ENCODE peak calls at places on chromosomes 13 and 19, in six cellular contexts. Y is hepatocyte, A is OCI-LY7, D is psoas muscle, X is cardiac muscle cell, J is tibial artery. B is an unnamed sample.

GRCh38 chr13:93646247-93646646 is 419.6 kb downstream of the GPC6 start:
- DNase-seq in Y (no peak), A (no peak), D (no peak), X (no peak), J (no peak), B (no peak)

GRCh38 chr13:77861716-77862115 is 56.9 kb downstream of the EDNRB start:
- DNase-seq in Y (no peak), A (no peak), D (no peak), X (no peak), J (no peak), B (no peak)

GRCh38 chr13:98264877-98265276 is 87.8 kb upstream of the RNF113B start:
- DNase-seq in Y (no peak), A (no peak), D (no peak), X (no peak), J (no peak), B (no peak)

GRCh38 chr13:32086791-32087441 is 55.3 kb downstream of the FRY start:
- DNase-seq in Y (no peak), A (no peak), D (no peak), X (no peak), J (no peak), B (no peak)

GRCh38 chr13:26060366-26060765 is 8.6 kb upstream of the SHISA2 start:
- DNase-seq in Y (no peak), A (no peak), D (no peak), X (no peak), J (no peak), B (no peak)

GRCh38 chr19:42831221-42832019 is 48.1 kb downstream of the PSG1 start:
- DNase-seq in Y (no peak), A (no peak), D (no peak), X (no peak), J (no peak), B (no peak)

GRCh38 chr13:51502206-51502651 is 49.4 kb upstream of the INTS6 start:
- DNase-seq in Y (no peak), A (no peak), D (no peak), X (no peak), J (no peak), B (peak)

GRCh38 chr19:45423589-45424190 is at the start of gene ERCC1:
- DNase-seq in Y (peak), A (peak), D (peak), X (peak), J (peak), B (peak)

GRCh38 chr19:54418030-54418929 is 3.0 kb downstream of the TTYH1 start:
- DNase-seq in Y (no peak), A (no peak), D (no peak), X (no peak), J (no peak), B (no peak)

GRCh38 chr19:44592451-44592890 is 20.9 kb upstream of the IGSF23 start:
- DNase-seq in Y (peak), A (no peak), D (no peak), X (no peak), J (no peak), B (no peak)

GRCh38 chr19:4524808-4525562 is 6.7 kb upstream of the PLIN4 start:
- DNase-seq in Y (peak), A (peak), D (peak), X (peak), J (peak), B (no peak)

GRCh38 chr13:29936051-29936813 is 85.8 kb upstream of the UBL3 start:
- DNase-seq in Y (no peak), A (no peak), D (no peak), X (no peak), J (no peak), B (no peak)

GRCh38 chr19:4744451-4745170 is 21.0 kb upstream of the DPP9 start:
- DNase-seq in Y (peak), A (no peak), D (no peak), X (no peak), J (peak), B (peak)

GRCh38 chr13:26485786-26486185 is 71.7 kb upstream of the WASF3 start:
- DNase-seq in Y (no peak), A (no peak), D (peak), X (no peak), J (peak), B (no peak)

GRCh38 chr13:66859934-66860867 is 369.9 kb downstream of the PCDH9 start:
- DNase-seq in Y (peak), A (peak), D (no peak), X (peak), J (no peak), B (no peak)

GRCh38 chr13:109761695-109762094 is 24.7 kb downstream of the IRS2 start:
- DNase-seq in Y (no peak), A (no peak), D (no peak), X (no peak), J (no peak), B (peak)

GRCh38 chr13:30906411-30906990 is 430 bp downstream of the MEDAG start:
- DNase-seq in Y (no peak), A (no peak), D (no peak), X (peak), J (no peak), B (no peak)

GRCh38 chr19:38004505-38005223 is 97.7 kb downstream of the SIPA1L3 start:
- DNase-seq in Y (peak), A (peak), D (peak), X (peak), J (peak), B (peak)

GRCh38 chr19:2549701-2550191 is 73.8 kb downstream of the GADD45B start:
- DNase-seq in Y (no peak), A (no peak), D (peak), X (no peak), J (peak), B (peak)

GRCh38 chr19:2770055-2771013 is 12.7 kb downstream of the SGTA start:
- DNase-seq in Y (no peak), A (no peak), D (peak), X (peak), J (no peak), B (peak)

GRCh38 chr13:101552797-101553196 is 100.3 kb downstream of the ITGBL1 start:
- DNase-seq in Y (no peak), A (no peak), D (no peak), X (no peak), J (no peak), B (peak)

GRCh38 chr13:107590556-107590955 is 624.8 kb downstream of the LIG4 start:
- DNase-seq in Y (no peak), A (no peak), D (no peak), X (no peak), J (no peak), B (no peak)

GRCh38 chr13:38819053-38819452 is 132.2 kb downstream of the FREM2 start:
- DNase-seq in Y (peak), A (no peak), D (no peak), X (no peak), J (no peak), B (no peak)

GRCh38 chr13:74210693-74211393 is 76.6 kb upstream of the KLF12 start:
- DNase-seq in Y (peak), A (no peak), D (no peak), X (peak), J (peak), B (peak)

GRCh38 chr13:102677122-102677521 is 17.7 kb downstream of the METTL21C start:
- DNase-seq in Y (no peak), A (no peak), D (no peak), X (no peak), J (no peak), B (no peak)

GRCh38 chr19:17680235-17680722 is 7.9 kb downstream of the UNC13A start:
- DNase-seq in Y (peak), A (peak), D (peak), X (peak), J (peak), B (peak)

GRCh38 chr19:35080613-35081170 is 34.9 kb upstream of the FXYD3 start:
- DNase-seq in Y (no peak), A (no peak), D (no peak), X (no peak), J (no peak), B (no peak)

GRCh38 chr19:40247735-40248262 is 21.3 kb upstream of the CCNP start:
- DNase-seq in Y (no peak), A (no peak), D (no peak), X (no peak), J (no peak), B (no peak)

GRCh38 chr13:61413572-61413971 is 2.1 kb downstream of the PCDH20 start:
- DNase-seq in Y (peak), A (no peak), D (no peak), X (peak), J (no peak), B (no peak)

GRCh38 chr13:111449041-111449440 is 128.6 kb downstream of the TEX29 start:
- DNase-seq in Y (no peak), A (no peak), D (no peak), X (no peak), J (no peak), B (no peak)

GRCh38 chr13:39185326-39185725 is 147.1 kb downstream of the NHLRC3 start:
- DNase-seq in Y (no peak), A (no peak), D (no peak), X (no peak), J (no peak), B (no peak)

GRCh38 chr13:60583911-60584753 is 187.1 kb downstream of the TDRD3 start:
- DNase-seq in Y (no peak), A (no peak), D (no peak), X (no peak), J (peak), B (peak)

GRCh38 chr19:56403261-56403660 is 871 bp upstream of the ZNF583 start:
- DNase-seq in Y (no peak), A (no peak), D (no peak), X (peak), J (no peak), B (peak)

GRCh38 chr13:31866099-31866498 is 126.8 kb downstream of the RXFP2 start:
- DNase-seq in Y (no peak), A (no peak), D (no peak), X (no peak), J (no peak), B (no peak)

GRCh38 chr13:51942189-51942588 is 69.1 kb downstream of the ATP7B start:
- DNase-seq in Y (no peak), A (no peak), D (no peak), X (no peak), J (no peak), B (no peak)

GRCh38 chr19:55830656-55831055 is 1.1 kb downstream of the NLRP11 start:
- DNase-seq in Y (no peak), A (peak), D (no peak), X (no peak), J (no peak), B (no peak)

GRCh38 chr13:50800091-50800739 is 43.3 kb downstream of the DLEU7 start:
- DNase-seq in Y (no peak), A (peak), D (no peak), X (no peak), J (no peak), B (no peak)

GRCh38 chr19:17448190-17448967 is at the start of gene TMEM221:
- DNase-seq in Y (peak), A (peak), D (peak), X (peak), J (peak), B (no peak)

GRCh38 chr13:30256713-30257432 is 50.5 kb downstream of the KATNAL1 start:
- DNase-seq in Y (peak), A (peak), D (no peak), X (peak), J (no peak), B (peak)

DNA sequence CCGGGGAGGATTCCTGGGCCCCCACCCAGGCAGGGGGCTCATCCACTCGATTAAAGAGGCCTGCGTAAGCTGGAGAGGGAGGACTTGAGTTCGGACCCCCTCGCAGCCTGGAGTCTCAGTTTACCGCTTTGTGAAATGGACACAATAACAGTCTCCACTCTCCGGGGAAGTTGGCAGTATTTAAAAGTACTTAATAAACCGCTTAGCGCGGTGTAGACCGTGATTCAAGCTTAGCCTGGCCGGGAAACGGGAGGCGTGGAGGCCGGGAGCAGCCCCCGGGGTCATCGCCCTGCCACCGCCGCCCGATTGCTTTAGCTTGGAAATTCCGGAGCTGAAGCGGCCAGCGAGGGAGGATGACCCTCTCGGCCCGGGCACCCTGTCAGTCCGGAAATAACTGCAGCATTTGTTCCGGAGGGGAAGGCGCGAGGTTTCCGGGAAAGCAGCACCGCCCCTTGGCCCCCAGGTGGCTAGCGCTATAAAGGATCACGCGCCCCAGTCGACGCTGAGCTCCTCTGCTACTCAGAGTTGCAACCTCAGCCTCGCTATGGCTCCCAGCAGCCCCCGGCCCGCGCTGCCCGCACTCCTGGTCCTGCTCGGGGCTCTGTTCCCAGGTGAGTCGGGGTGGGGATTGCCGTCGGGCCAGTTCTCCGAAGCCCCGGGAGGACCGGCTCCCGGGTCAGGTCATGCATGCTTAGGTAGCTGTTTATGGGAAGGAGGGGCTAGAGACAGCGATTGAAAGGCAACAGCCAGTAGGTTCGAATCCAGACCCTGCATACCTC is at the start of gene ICAM1:
- DNase-seq in Y (peak), A (peak), D (peak), X (no peak), J (peak), B (peak)
- TF ChIP-seq CTCF in Y (no peak), A (peak), D (no peak), X (no peak), J (no peak), B (no peak)

GRCh38 chr13:23609414-23610186 is 39.4 kb downstream of the TNFRSF19 start:
- DNase-seq in Y (no peak), A (no peak), D (no peak), X (no peak), J (peak), B (peak)

GRCh38 chr13:23610966-23611486 is 40.8 kb downstream of the TNFRSF19 start:
- DNase-seq in Y (no peak), A (no peak), D (no peak), X (no peak), J (no peak), B (peak)

GRCh38 chr13:23610187-23610576 is 40.0 kb downstream of the TNFRSF19 start:
- DNase-seq in Y (no peak), A (no peak), D (no peak), X (no peak), J (no peak), B (no peak)

GRCh38 chr13:23608138-23608537 is 37.9 kb downstream of the TNFRSF19 start:
- DNase-seq in Y (no peak), A (no peak), D (no peak), X (no peak), J (no peak), B (no peak)

DNA sequence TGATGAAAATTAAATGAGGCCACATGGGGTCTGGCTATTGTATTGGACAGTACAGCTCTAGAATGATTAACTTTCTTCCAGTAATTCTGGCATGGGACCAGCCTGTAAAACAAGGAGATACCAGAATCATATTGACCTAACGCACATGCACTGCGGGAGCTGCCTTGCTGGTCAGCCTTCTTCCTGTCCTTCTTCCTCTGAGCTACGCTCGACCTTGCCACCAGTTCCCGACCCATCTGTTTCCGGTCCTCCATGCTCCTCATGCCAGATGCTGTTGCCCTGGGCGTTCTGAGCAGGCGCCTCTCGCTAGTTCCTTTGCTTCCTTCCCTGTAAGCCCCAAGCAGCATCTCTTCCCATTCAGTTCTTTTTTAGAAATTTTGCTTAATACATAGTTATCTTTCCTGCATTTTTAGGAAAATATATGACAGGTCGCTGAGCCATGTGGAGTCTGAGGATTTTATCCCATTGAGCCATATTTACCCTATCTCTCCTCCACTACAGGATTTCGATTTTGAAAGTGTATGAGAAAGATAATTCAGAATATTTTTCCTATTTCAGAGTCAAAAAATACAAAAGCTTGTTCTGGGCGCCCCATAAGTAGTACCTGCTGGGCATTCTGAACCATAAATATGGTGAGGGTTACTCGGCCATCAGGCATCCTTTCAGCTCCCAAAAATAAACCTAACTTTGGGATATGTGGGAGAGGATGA is 38.6 kb downstream of the TNFRSF19 start:
- DNase-seq in Y (no peak), A (no peak), D (peak), X (no peak), J (peak), B (peak)
- H3K4me3 ChIP-seq in Y (no peak), A (no peak), D (peak), X (no peak), J (no peak), B (peak)

GRCh38 chr13:81058916-81059290 is 718.0 kb upstream of the SPRY2 start:
- DNase-seq in Y (no peak), A (no peak), D (no peak), X (no peak), J (no peak), B (no peak)
- TF ChIP-seq CTCF in Y (no peak), A (no peak), D (no peak), X (no peak), J (no peak), B (no peak)

GRCh38 chr19:12526542-12526941 is 24.7 kb downstream of the ZNF564 start:
- DNase-seq in Y (no peak), A (no peak), D (no peak), X (no peak), J (no peak), B (no peak)
- H3K4me3 ChIP-seq in Y (peak), A (no peak), D (no peak), X (no peak), J (no peak), B (no peak)

DNA sequence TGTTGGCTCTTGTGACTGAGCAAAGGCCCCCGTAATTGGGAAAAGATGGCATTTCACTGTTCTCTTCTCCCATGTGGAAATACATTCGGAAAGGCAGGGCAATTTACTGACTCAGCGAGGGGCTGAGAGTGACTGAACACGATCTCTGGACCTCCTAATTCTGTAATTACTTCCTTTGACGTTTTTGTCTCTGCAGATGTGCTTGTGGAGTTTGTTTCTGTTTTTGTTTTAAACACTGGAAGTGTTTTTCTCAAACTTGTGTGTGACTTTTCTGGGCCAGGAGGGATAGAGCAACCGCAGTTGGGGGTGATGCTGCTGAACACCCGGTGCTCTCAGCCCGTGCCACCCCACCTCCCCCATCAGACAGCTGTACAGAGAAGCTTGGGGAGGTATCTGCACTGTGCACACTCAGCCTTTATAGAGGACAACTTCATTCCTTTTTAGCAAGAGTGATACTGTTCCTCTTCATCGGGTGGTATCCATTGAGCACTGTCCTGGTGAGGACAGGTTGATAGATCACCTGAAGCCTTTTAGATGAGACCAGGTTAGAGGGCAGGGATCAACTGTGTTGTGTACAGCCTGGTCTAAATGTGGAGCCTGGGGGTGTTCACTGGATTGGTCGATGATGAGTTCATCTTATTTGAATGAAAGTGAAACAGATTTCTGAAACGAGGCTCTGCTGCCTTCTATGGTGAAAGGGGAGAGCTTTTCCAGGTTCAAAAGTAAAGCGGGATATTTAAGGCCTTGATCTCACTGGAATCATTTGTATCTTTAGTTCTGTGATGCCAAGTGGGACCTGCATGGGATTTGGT is 117.4 kb downstream of the ESD start:
- DNase-seq in Y (peak), A (peak), D (no peak), X (no peak), J (no peak), B (peak)
- TF ChIP-seq CTCF in Y (peak), A (no peak), D (no peak), X (peak), J (no peak), B (no peak)

B was measured in foreskin fibroblast.